ENCODE peak calls at places on chromosome 5, in five cellular contexts. T is GOT3, S is neural progenitor cell, G is T-cell, Q is iPS DF 6.9. R is an unnamed sample.
A peak's percentile ranks its signal among the peaks of the same experiment; 100 is the strongest.

GRCh38 chr5:37554938-37555337 is 175.8 kb downstream of the WDR70 start:
- DNase-seq in T (no peak), Q (no peak), G (no peak), S (peak; percentile 41), R (no peak)

GRCh38 chr5:32505718-32506117 is 61.2 kb upstream of the ZFR start:
- DNase-seq in Q (no peak), G (no peak), T (no peak), S (peak; percentile 16), R (no peak)

GRCh38 chr5:88813805-88814584 is 69.0 kb downstream of the MEF2C start:
- DNase-seq in G (no peak), S (peak; percentile 54), Q (no peak), T (no peak), R (no peak)

GRCh38 chr5:154575869-154576806 is 98.1 kb upstream of the HAND1 start:
- DNase-seq in G (no peak), Q (no peak), S (no peak), T (no peak), R (peak; percentile 63)

GRCh38 chr5:60835554-60835953 is 8.5 kb downstream of the ELOVL7 start:
- DNase-seq in G (no peak), T (no peak), Q (no peak), S (no peak), R (no peak)

GRCh38 chr5:82562696-82563240 is 284.6 kb upstream of the RPS23 start:
- DNase-seq in Q (no peak), S (no peak), G (no peak), T (no peak), R (no peak)

GRCh38 chr5:109911731-109912130 is 222.0 kb downstream of the MAN2A1 start:
- DNase-seq in S (no peak), G (no peak), Q (no peak), T (no peak), R (no peak)

GRCh38 chr5:73663860-73664240 is 37.9 kb downstream of the ARHGEF28 start:
- DNase-seq in S (no peak), T (no peak), Q (no peak), G (no peak), R (peak; percentile 13)

GRCh38 chr5:135574493-135574892 is 4.3 kb downstream of the CXCL14 start:
- DNase-seq in T (no peak), G (no peak), S (no peak), Q (no peak), R (no peak)

GRCh38 chr5:107875834-107876233 is 205.1 kb upstream of the EFNA5 start:
- DNase-seq in Q (no peak), T (no peak), G (no peak), S (no peak), R (no peak)

GRCh38 chr5:136038635-136039034 is 9.8 kb downstream of the TGFBI start:
- DNase-seq in Q (no peak), G (no peak), T (no peak), S (no peak), R (no peak)

GRCh38 chr5:66987126-66987525 is 209.5 kb downstream of the CD180 start:
- DNase-seq in S (no peak), Q (no peak), T (no peak), G (no peak), R (no peak)

GRCh38 chr5:95988877-95989276 is 27.2 kb upstream of the ELL2 start:
- DNase-seq in S (no peak), T (no peak), G (no peak), Q (no peak), R (no peak)

GRCh38 chr5:73454379-73455036 is 5.9 kb upstream of the FOXD1 start:
- DNase-seq in G (peak; percentile 20), Q (peak; percentile 88), T (no peak), S (peak; percentile 84), R (no peak)

GRCh38 chr5:145841299-145841698 is 6.2 kb upstream of the PRELID2 start:
- DNase-seq in S (no peak), G (no peak), Q (no peak), T (no peak), R (no peak)

R was measured in GM13977.